ENCODE peak calls at places on chromosomes 6 and 20, in ten cellular contexts. P is heart left ventricle; O is GM10248; K is activated T-cell treated with anti-CD3 and anti-CD28 coated beads, Interleukin-2, amount 50 U/mL, for 72 hours; U is foreskin fibroblast; Q is activated CD8-positive, alpha-beta memory T cell treated with anti-CD3 and anti-CD28 coated beads for 4 hours; R is astrocyte of the spinal cord; E is RWPE1; Z is stimulated activated CD8-positive, alpha-beta memory T cell treated with anti-CD3 and anti-CD28 coated beads, Interleukin-15, amount 100 ng/mL, for 4 hours; V is AG08396. D is an unnamed sample.
A peak's percentile ranks its signal among the peaks of the same experiment; 100 is the strongest.

GRCh38 chr6:13539572-13539971 is 34.8 kb upstream of the SIRT5 start:
- DNase-seq in K (no peak), V (no peak), R (no peak), Z (no peak), U (no peak), Q (no peak), O (no peak), P (no peak), E (no peak), D (no peak)

GRCh38 chr20:44734938-44735337 is 10.7 kb upstream of the KCNK15 start:
- DNase-seq in K (no peak), Q (no peak), O (no peak), V (peak; percentile 73), E (peak; percentile 76), U (peak; percentile 77), R (no peak), P (no peak), Z (no peak), D (peak; percentile 38)

GRCh38 chr6:138272543-138273305 is 54.4 kb upstream of the PBOV1 start:
- DNase-seq in Q (no peak), K (no peak), O (no peak), U (no peak), R (peak; percentile 12), V (no peak), P (no peak), E (no peak), Z (no peak), D (no peak)

GRCh38 chr20:48688579-48688978 is 139.2 kb downstream of the PREX1 start:
- DNase-seq in Q (no peak), V (no peak), E (no peak), O (no peak), Z (no peak), K (no peak), P (no peak), U (no peak), R (no peak), D (no peak)

GRCh38 chr20:54126809-54127655 is 46.8 kb downstream of the CYP24A1 start:
- DNase-seq in K (no peak), Z (no peak), O (no peak), V (no peak), E (no peak), R (no peak), U (no peak), Q (no peak), P (no peak), D (no peak)

GRCh38 chr20:58450259-58450658 is 61.2 kb downstream of the VAPB start:
- DNase-seq in P (no peak), E (no peak), O (peak; percentile 46), K (no peak), Z (no peak), U (peak; percentile 41), Q (no peak), R (no peak), V (no peak), D (no peak)

GRCh38 chr6:90118581-90118980 is 178.1 kb downstream of the BACH2 start:
- DNase-seq in K (no peak), Q (no peak), O (no peak), V (no peak), U (no peak), E (no peak), R (no peak), P (no peak), Z (no peak), D (no peak)

GRCh38 chr20:45963059-45964011 is 8.7 kb downstream of the ZNF335 start:
- DNase-seq in Z (no peak), P (no peak), E (no peak), V (no peak), Q (no peak), R (peak; percentile 45), K (no peak), O (no peak), U (no peak), D (peak; percentile 71)

GRCh38 chr6:102736941-102737368 is 1343.4 kb downstream of the GRIK2 start:
- DNase-seq in V (peak; percentile 29), K (no peak), Z (no peak), O (no peak), E (no peak), P (no peak), U (peak; percentile 55), R (peak; percentile 72), Q (no peak), D (no peak)

GRCh38 chr6:9647599-9647998 is 767.3 kb downstream of the TFAP2A start:
- DNase-seq in Z (no peak), V (no peak), K (no peak), Q (no peak), U (no peak), P (no peak), O (no peak), E (no peak), R (peak; percentile 9), D (no peak)

GRCh38 chr20:20003088-20003954 is 13.8 kb upstream of the NAA20 start:
- DNase-seq in Z (no peak), Q (no peak), U (no peak), E (no peak), P (peak; percentile 68), V (no peak), O (peak; percentile 29), K (peak; percentile 31), R (no peak), D (no peak)

GRCh38 chr6:110557226-110557625 is 80.8 kb upstream of the SLC22A16 start:
- DNase-seq in U (no peak), E (no peak), Z (no peak), K (no peak), R (no peak), P (no peak), V (no peak), O (no peak), Q (no peak), D (no peak)

GRCh38 chr20:63599396-63600050 is 25.5 kb upstream of the HELZ2 start:
- DNase-seq in K (no peak), U (no peak), R (no peak), P (no peak), Q (no peak), O (no peak), E (no peak), Z (no peak), V (no peak), D (no peak)

GRCh38 chr6:2938632-2939083 is 32.7 kb downstream of the SERPINB6 start:
- DNase-seq in R (no peak), U (no peak), Q (no peak), P (no peak), K (no peak), Z (no peak), O (no peak), E (no peak), V (no peak), D (no peak)

GRCh38 chr6:15062311-15063252 is 183.3 kb upstream of the JARID2 start:
- DNase-seq in E (peak; percentile 91), K (no peak), P (no peak), Z (no peak), U (peak; percentile 14), V (peak; percentile 46), Q (no peak), O (no peak), R (peak; percentile 92), D (peak; percentile 32)

GRCh38 chr20:24910461-24910860 is 38.6 kb upstream of the CST7 start:
- DNase-seq in O (peak; percentile 9), P (no peak), R (no peak), U (no peak), V (no peak), K (no peak), Q (no peak), Z (no peak), E (no peak), D (no peak)

GRCh38 chr20:20037960-20038359 is 14.3 kb downstream of the CRNKL1 start:
- DNase-seq in U (no peak), O (no peak), V (peak; percentile 39), Q (no peak), P (no peak), K (no peak), E (no peak), R (peak; percentile 35), Z (no peak), D (no peak)

GRCh38 chr6:116461563-116462507 is 660 bp downstream of the CALHM6 start:
- DNase-seq in E (no peak), O (peak; percentile 78), Z (no peak), U (peak; percentile 67), P (peak; percentile 32), Q (peak; percentile 20), K (peak; percentile 68), R (peak; percentile 46), V (peak; percentile 40), D (peak; percentile 59)

GRCh38 chr6:81767163-81768000 is 14.9 kb upstream of the TENT5A start:
- DNase-seq in V (peak; percentile 8), Z (no peak), R (peak; percentile 78), O (no peak), E (no peak), U (peak; percentile 62), P (no peak), K (no peak), Q (no peak), D (no peak)

GRCh38 chr20:48298851-48299484 is 513.7 kb upstream of the SULF2 start:
- DNase-seq in E (peak; percentile 90), Z (no peak), P (peak; percentile 46), R (peak; percentile 96), Q (no peak), V (peak; percentile 47), K (no peak), O (no peak), U (peak; percentile 79), D (peak; percentile 71)

GRCh38 chr6:10658910-10659696 is 35.3 kb downstream of the C6orf52 start:
- DNase-seq in Q (no peak), V (no peak), R (no peak), K (no peak), Z (no peak), U (no peak), O (no peak), P (no peak), E (no peak), D (peak; percentile 9)

D was measured in hepatocyte.